ENCODE peak calls at places on chromosome 4, in eight cellular contexts. S is CD8-positive, alpha-beta T cell; Y is dorsolateral prefrontal cortex; O is fibroblast of pulmonary artery; J is heart left ventricle; K is AG04449; Z is AG04450; E is suprapubic skin. F is an unnamed sample.

GRCh38 chr4:53573696-53574095 is 17.6 kb downstream of the LNX1 start:
- DNase-seq in J (no peak), S (no peak), E (no peak), Y (no peak), K (no peak), O (peak; percentile 14), Z (no peak), F (no peak)

GRCh38 chr4:22237155-22237751 is 278.6 kb downstream of the ADGRA3 start:
- DNase-seq in K (no peak), Y (peak; percentile 29), O (peak; percentile 8), Z (no peak), S (peak; percentile 39), E (no peak), J (no peak), F (no peak)

GRCh38 chr4:23766334-23766733 is 123.5 kb downstream of the PPARGC1A start:
- DNase-seq in K (no peak), Y (no peak), S (no peak), J (no peak), O (no peak), Z (no peak), E (no peak), F (no peak)

GRCh38 chr4:113547487-113548042 is 214.0 kb downstream of the CAMK2D start:
- DNase-seq in J (peak; percentile 86), Z (peak; percentile 77), K (peak; percentile 68), E (peak; percentile 91), O (peak; percentile 95), Y (peak; percentile 88), S (peak; percentile 93), F (peak; percentile 92)

GRCh38 chr4:142406051-142406549 is 440.0 kb downstream of the INPP4B start:
- DNase-seq in K (no peak), Y (no peak), O (peak; percentile 55), E (no peak), Z (no peak), J (no peak), S (no peak), F (no peak)

GRCh38 chr4:152102184-152103000 is 341.6 kb upstream of the GATB start:
- DNase-seq in J (no peak), Y (no peak), E (no peak), S (no peak), O (no peak), Z (peak; percentile 70), K (no peak), F (peak; percentile 26)

GRCh38 chr4:159363376-159363775 is 260.5 kb downstream of the RAPGEF2 start:
- DNase-seq in J (no peak), Y (no peak), E (no peak), K (no peak), S (no peak), Z (no peak), O (no peak), F (peak; percentile 32)

GRCh38 chr4:179719766-179720470 is 2277.7 kb upstream of the AGA start:
- DNase-seq in E (no peak), Z (no peak), J (no peak), Y (no peak), K (no peak), S (no peak), O (no peak), F (no peak)

GRCh38 chr4:113575391-113575790 is 186.1 kb downstream of the CAMK2D start:
- DNase-seq in Y (no peak), S (no peak), Z (no peak), O (peak; percentile 55), K (no peak), J (no peak), E (no peak), F (peak; percentile 86)

GRCh38 chr4:110124721-110125120 is 73.7 kb downstream of the ELOVL6 start:
- DNase-seq in Y (no peak), O (no peak), K (no peak), Z (no peak), E (no peak), J (no peak), S (no peak), F (peak; percentile 26)

DNA sequence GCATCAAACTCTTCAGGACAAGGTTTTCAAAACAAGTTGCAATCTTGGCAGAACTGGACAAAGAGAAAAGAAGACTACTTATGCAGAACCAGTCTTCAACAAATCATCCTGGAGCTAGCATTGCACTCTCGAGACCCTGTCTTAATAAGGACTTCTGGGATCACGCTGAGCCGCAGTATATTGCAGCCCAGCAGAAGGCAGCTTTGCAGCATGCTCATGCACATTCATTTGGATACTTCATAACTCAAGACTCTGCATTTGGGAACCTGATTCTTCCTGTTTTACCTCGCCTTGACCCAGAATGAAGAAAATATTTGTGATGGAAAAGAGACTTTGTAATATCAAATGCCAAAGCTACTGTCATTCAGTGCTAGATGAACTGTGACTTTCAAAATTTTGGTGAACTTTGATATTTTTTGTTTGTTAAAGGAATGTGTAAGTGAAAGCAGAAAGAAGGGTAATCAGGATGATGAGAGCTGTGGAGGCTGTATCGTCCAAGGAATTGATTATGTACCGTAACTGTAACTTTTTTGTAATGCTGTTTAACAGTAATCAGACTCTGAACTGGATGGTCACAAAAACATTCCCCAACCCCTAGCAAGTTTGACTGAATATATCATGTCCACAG is 27.2 kb downstream of the HSPA4L start:
- DNase-seq in J (no peak), E (no peak), Y (no peak), O (peak; percentile 33), S (no peak), Z (no peak), K (no peak), F (no peak)
- TF ChIP-seq CTCF in J (no peak), E (no peak), Y (no peak), O (peak; percentile 25), S (no peak), Z (peak; percentile 17), K (peak; percentile 5), F (peak; percentile 34)

GRCh38 chr4:16758816-16759215 is 139.6 kb downstream of the LDB2 start:
- DNase-seq in E (no peak), S (no peak), O (no peak), K (no peak), Y (no peak), J (no peak), Z (no peak), F (no peak)
- H3K4me3 ChIP-seq in E (no peak overlapping the region), S (no peak overlapping the region), O (no peak overlapping the region), K (no peak overlapping the region), Y (no peak overlapping the region), J (no peak overlapping the region), Z (no peak overlapping the region), F (no peak overlapping the region)

GRCh38 chr4:28462766-28463165 is 1602.1 kb downstream of the STIM2 start:
- DNase-seq in J (no peak), O (no peak), Z (no peak), Y (no peak), K (no peak), S (no peak), E (no peak), F (no peak)
- TF ChIP-seq CTCF in J (no peak), O (peak; percentile 11), Z (no peak), Y (no peak), K (no peak), S (no peak), E (no peak), F (no peak)

GRCh38 chr4:87005369-87005689 is 70.5 kb downstream of the AFF1 start:
- DNase-seq in Z (no peak), E (no peak), K (no peak), Y (no peak), J (no peak), S (no peak), O (no peak), F (no peak)
- H3K4me3 ChIP-seq in Z (peak overlapping the region; percentile 71), E (peak overlapping the region; percentile 84), K (no peak overlapping the region), Y (peak overlapping the region; percentile 74), J (peak overlapping the region; percentile 88), S (peak overlapping the region; percentile 75), O (peak overlapping the region; percentile 96), F (no peak overlapping the region)

DNA sequence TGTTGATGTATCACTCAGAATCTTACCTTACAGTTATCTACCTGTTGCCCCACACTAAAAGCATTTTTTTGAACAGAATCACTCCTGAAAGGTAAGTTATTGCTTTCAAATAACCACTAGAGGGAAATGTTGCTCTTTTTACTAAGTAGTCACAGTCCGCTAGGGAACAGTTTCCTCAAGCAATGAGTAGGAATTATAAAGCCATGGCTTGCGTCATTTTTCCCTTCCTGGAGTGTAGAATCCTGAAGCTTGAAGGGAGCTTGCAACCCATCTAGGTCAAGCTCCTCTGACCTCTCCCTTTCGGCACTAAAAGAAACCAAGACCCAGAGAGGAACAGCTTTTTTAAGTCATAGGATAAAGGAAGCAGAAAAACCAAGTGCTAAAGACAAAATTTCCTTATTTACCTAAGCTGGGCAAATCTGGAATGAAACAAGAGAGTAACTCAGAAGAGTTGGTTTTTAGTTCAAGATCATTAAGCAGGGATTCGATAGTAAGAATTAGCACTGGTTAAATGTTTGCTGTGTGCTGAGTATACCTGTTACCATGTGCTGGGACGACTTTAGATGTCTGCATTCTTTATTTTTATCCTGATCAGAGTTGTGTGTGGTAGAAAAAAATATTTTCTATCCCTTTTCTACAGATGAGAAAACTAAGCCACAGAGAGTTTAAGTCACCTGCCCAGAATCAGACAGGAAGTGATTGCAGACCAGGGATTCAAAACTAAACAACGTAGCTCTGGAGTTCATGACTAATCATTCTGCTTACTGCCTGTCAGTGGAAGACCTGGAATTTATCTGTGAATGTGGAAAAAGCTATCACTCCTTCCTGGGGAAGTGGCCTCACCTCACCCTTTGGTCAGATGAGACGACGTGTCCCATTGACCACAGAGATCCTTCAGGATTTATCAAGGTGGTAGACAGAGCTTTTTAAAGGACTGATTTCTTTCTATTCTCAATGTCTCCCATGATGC is 631.5 kb downstream of the RAB28 start:
- DNase-seq in J (peak; percentile 7), Y (no peak), E (no peak), S (no peak), K (no peak), Z (peak; percentile 13), O (peak; percentile 81), F (peak; percentile 59)
- TF ChIP-seq CTCF in J (peak; percentile 52), Y (peak; percentile 68), E (peak; percentile 23), S (no peak), K (peak; percentile 11), Z (peak; percentile 59), O (peak; percentile 61), F (peak; percentile 51)

GRCh38 chr4:185269286-185269685 is 59.9 kb downstream of the SNX25 start:
- DNase-seq in S (no peak), E (no peak), Z (no peak), J (no peak), Y (no peak), O (no peak), K (no peak), F (no peak)

GRCh38 chr4:185270037-185270436 is 60.6 kb downstream of the SNX25 start:
- DNase-seq in Z (no peak), S (no peak), K (no peak), E (no peak), J (no peak), O (no peak), Y (no peak), F (no peak)

GRCh38 chr4:185270885-185271284 is 61.5 kb downstream of the SNX25 start:
- DNase-seq in O (no peak), J (no peak), Z (no peak), E (no peak), S (no peak), K (no peak), Y (no peak), F (no peak)

GRCh38 chr4:185275501-185275900 is 66.1 kb downstream of the SNX25 start:
- DNase-seq in J (no peak), E (no peak), S (no peak), K (no peak), O (no peak), Z (no peak), Y (no peak), F (no peak)

DNA sequence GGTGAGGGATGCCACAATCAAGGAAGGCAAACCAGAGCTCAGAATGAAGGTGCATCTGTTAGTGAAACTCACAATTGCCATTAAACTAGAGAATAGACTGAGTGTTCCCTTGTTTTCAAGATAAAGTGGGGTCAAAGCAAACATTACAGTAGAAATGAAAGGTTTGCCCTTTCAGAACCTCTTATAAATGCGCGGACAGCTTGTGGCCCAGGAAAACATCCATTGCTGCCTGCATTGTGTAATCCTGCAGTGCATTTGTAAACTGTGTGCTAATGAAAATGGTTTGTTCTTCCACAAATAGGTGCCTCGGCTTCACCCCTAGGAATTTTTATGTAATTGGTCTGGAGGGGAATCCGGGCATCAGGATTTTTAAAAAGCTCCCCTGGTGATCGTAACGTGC is 62.8 kb downstream of the SNX25 start:
- DNase-seq in O (no peak), E (no peak), J (no peak), K (no peak), Z (no peak), S (no peak), Y (no peak), F (no peak)
- H3K4me3 ChIP-seq in O (no peak overlapping the region), E (no peak overlapping the region), J (no peak overlapping the region), K (no peak overlapping the region), Z (no peak overlapping the region), S (no peak overlapping the region), Y (no peak overlapping the region), F (no peak overlapping the region)

F was measured in astrocyte of the cerebellum.